ENCODE peak calls at places on chromosome 3, in four cellular contexts. One of them, this sample, is unnamed.

GRCh38 chr3:54857343-54857742 is 70.5 kb downstream of the LRTM1 start:
- DNase-seq in CD8-positive, alpha-beta T cell: no peak
- DNase-seq in psoas muscle: no peak
- DNase-seq in esophagus muscularis mucosa: no peak
- DNase-seq in this sample: no peak

GRCh38 chr3:136960838-136961836 is 3.4 kb downstream of the IL20RB start:
- DNase-seq in CD8-positive, alpha-beta T cell: no peak
- DNase-seq in psoas muscle: no peak
- DNase-seq in esophagus muscularis mucosa: no peak
- DNase-seq in this sample: no peak

GRCh38 chr3:112979244-112979832 is 4.4 kb upstream of the CD200R1 start:
- DNase-seq in CD8-positive, alpha-beta T cell: no peak
- DNase-seq in psoas muscle: no peak
- DNase-seq in esophagus muscularis mucosa: no peak
- DNase-seq in this sample: no peak

GRCh38 chr3:55623786-55624185 is 136.7 kb upstream of the WNT5A start:
- DNase-seq in CD8-positive, alpha-beta T cell: no peak
- DNase-seq in psoas muscle: no peak
- DNase-seq in esophagus muscularis mucosa: no peak
- DNase-seq in this sample: no peak

GRCh38 chr3:32045091-32045964 is 61.1 kb upstream of the GPD1L start:
- DNase-seq in CD8-positive, alpha-beta T cell: no peak
- DNase-seq in psoas muscle: no peak
- DNase-seq in esophagus muscularis mucosa: no peak
- DNase-seq in this sample: no peak

GRCh38 chr3:134721214-134721613 is 70.4 kb upstream of the KY start:
- DNase-seq in CD8-positive, alpha-beta T cell: no peak
- DNase-seq in psoas muscle: no peak
- DNase-seq in esophagus muscularis mucosa: no peak
- DNase-seq in this sample: no peak

GRCh38 chr3:33791477-33792166 is 6.8 kb upstream of the PDCD6IP start:
- DNase-seq in CD8-positive, alpha-beta T cell: no peak
- DNase-seq in psoas muscle: no peak
- DNase-seq in esophagus muscularis mucosa: no peak
- DNase-seq in this sample: no peak

GRCh38 chr3:38059148-38059547 is 20.1 kb downstream of the DLEC1 start:
- DNase-seq in CD8-positive, alpha-beta T cell: no peak
- DNase-seq in psoas muscle: no peak
- DNase-seq in esophagus muscularis mucosa: no peak
- DNase-seq in this sample: no peak

GRCh38 chr3:133857767-133858166 is 37.9 kb downstream of the RAB6B start:
- DNase-seq in CD8-positive, alpha-beta T cell: no peak
- DNase-seq in psoas muscle: no peak
- DNase-seq in esophagus muscularis mucosa: no peak
- DNase-seq in this sample: no peak

GRCh38 chr3:49108346-49108745 is 3.8 kb upstream of the QARS1 start:
- DNase-seq in CD8-positive, alpha-beta T cell: no peak
- DNase-seq in psoas muscle: no peak
- DNase-seq in esophagus muscularis mucosa: no peak
- DNase-seq in this sample: no peak
- H3K27ac ChIP-seq in CD8-positive, alpha-beta T cell: no peak overlapping the region
- H3K27ac ChIP-seq in psoas muscle: no peak overlapping the region
- H3K27ac ChIP-seq in esophagus muscularis mucosa: no peak overlapping the region
- H3K27ac ChIP-seq in this sample: no peak overlapping the region

GRCh38 chr3:99774467-99774866 is 43.2 kb upstream of the CMSS1 start:
- DNase-seq in CD8-positive, alpha-beta T cell: no peak
- DNase-seq in psoas muscle: no peak
- DNase-seq in esophagus muscularis mucosa: no peak
- DNase-seq in this sample: no peak

GRCh38 chr3:99776516-99777209 is 41.0 kb upstream of the CMSS1 start:
- DNase-seq in CD8-positive, alpha-beta T cell: no peak
- DNase-seq in psoas muscle: no peak
- DNase-seq in esophagus muscularis mucosa: no peak
- DNase-seq in this sample: no peak

GRCh38 chr3:99780749-99781148 is 36.9 kb upstream of the CMSS1 start:
- DNase-seq in CD8-positive, alpha-beta T cell: no peak
- DNase-seq in psoas muscle: no peak
- DNase-seq in esophagus muscularis mucosa: no peak
- DNase-seq in this sample: no peak

GRCh38 chr3:99777708-99778107 is 40.0 kb upstream of the CMSS1 start:
- DNase-seq in CD8-positive, alpha-beta T cell: no peak
- DNase-seq in psoas muscle: no peak
- DNase-seq in esophagus muscularis mucosa: no peak
- DNase-seq in this sample: no peak

DNA sequence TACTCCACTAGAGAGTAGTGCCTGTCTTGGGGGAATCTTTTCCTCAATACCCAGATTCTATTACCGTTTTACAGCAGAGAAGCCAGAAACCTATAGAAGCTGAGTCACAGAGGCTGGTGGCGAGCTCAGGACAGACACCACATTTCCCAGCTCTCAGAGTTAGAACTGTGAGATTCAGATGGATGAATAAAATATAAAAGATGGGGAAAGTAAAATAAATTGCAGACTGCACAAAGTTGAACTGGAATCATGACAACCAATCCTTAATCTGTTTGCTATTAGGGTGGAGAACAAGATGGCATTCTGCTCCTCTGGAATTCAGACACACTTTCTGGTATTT is 40.5 kb upstream of the CMSS1 start:
- DNase-seq in CD8-positive, alpha-beta T cell: no peak
- DNase-seq in psoas muscle: no peak
- DNase-seq in esophagus muscularis mucosa: no peak
- DNase-seq in this sample: no peak
- H3K27ac ChIP-seq in CD8-positive, alpha-beta T cell: no peak overlapping the region
- H3K27ac ChIP-seq in psoas muscle: no peak overlapping the region
- H3K27ac ChIP-seq in esophagus muscularis mucosa: no peak overlapping the region
- H3K27ac ChIP-seq in this sample: no peak overlapping the region

GRCh38 chr3:14703128-14703750 is 28.3 kb downstream of the C3orf20 start:
- DNase-seq in CD8-positive, alpha-beta T cell: no peak
- DNase-seq in psoas muscle: no peak
- DNase-seq in esophagus muscularis mucosa: no peak
- DNase-seq in this sample: no peak

GRCh38 chr3:14698601-14699244 is 23.8 kb downstream of the C3orf20 start:
- DNase-seq in CD8-positive, alpha-beta T cell: no peak
- DNase-seq in psoas muscle: no peak
- DNase-seq in esophagus muscularis mucosa: no peak
- DNase-seq in this sample: no peak

GRCh38 chr3:14700891-14701290 is 25.9 kb downstream of the C3orf20 start:
- DNase-seq in CD8-positive, alpha-beta T cell: no peak
- DNase-seq in psoas muscle: no peak
- DNase-seq in esophagus muscularis mucosa: no peak
- DNase-seq in this sample: no peak

GRCh38 chr3:14701676-14702075 is 26.7 kb downstream of the C3orf20 start:
- DNase-seq in CD8-positive, alpha-beta T cell: no peak
- DNase-seq in psoas muscle: no peak
- DNase-seq in esophagus muscularis mucosa: no peak
- DNase-seq in this sample: no peak

DNA sequence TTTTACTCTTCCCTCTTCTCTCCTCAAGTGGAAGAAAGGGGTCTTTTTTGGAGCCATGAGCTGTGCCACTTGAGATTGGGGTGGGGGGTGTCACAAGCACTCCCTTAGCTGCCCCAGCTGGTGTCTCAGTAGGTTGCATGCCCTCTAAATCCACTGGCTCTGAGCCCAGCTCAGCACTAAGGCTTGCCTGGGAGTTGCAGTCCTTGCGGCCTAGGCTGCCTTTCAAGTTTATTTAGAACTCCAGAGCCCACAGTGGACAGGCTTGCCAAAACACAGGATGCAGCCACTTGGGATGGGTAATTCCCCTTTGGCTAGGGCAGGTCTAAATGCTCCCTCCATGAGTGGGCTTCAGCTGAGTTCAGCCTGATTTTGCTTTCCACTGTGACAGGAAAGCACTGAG is 24.7 kb downstream of the C3orf20 start:
- DNase-seq in CD8-positive, alpha-beta T cell: no peak
- DNase-seq in psoas muscle: no peak
- DNase-seq in esophagus muscularis mucosa: no peak
- DNase-seq in this sample: no peak
- H3K27ac ChIP-seq in CD8-positive, alpha-beta T cell: no peak overlapping the region
- H3K27ac ChIP-seq in psoas muscle: no peak overlapping the region
- H3K27ac ChIP-seq in esophagus muscularis mucosa: no peak overlapping the region
- H3K27ac ChIP-seq in this sample: no peak overlapping the region

GRCh38 chr3:141294848-141295247 is 63.2 kb downstream of the PXYLP1 start:
- DNase-seq in CD8-positive, alpha-beta T cell: no peak
- DNase-seq in psoas muscle: no peak
- DNase-seq in esophagus muscularis mucosa: no peak
- DNase-seq in this sample: no peak

GRCh38 chr3:141292346-141293058 is 60.9 kb downstream of the PXYLP1 start:
- DNase-seq in CD8-positive, alpha-beta T cell: no peak
- DNase-seq in psoas muscle: no peak
- DNase-seq in esophagus muscularis mucosa: no peak
- DNase-seq in this sample: no peak

GRCh38 chr3:141291610-141292345 is 60.2 kb downstream of the PXYLP1 start:
- DNase-seq in CD8-positive, alpha-beta T cell: no peak
- DNase-seq in psoas muscle: no peak
- DNase-seq in esophagus muscularis mucosa: no peak
- DNase-seq in this sample: no peak

GRCh38 chr3:141289228-141289772 is 57.7 kb downstream of the PXYLP1 start:
- DNase-seq in CD8-positive, alpha-beta T cell: no peak
- DNase-seq in psoas muscle: no peak
- DNase-seq in esophagus muscularis mucosa: no peak
- DNase-seq in this sample: no peak

DNA sequence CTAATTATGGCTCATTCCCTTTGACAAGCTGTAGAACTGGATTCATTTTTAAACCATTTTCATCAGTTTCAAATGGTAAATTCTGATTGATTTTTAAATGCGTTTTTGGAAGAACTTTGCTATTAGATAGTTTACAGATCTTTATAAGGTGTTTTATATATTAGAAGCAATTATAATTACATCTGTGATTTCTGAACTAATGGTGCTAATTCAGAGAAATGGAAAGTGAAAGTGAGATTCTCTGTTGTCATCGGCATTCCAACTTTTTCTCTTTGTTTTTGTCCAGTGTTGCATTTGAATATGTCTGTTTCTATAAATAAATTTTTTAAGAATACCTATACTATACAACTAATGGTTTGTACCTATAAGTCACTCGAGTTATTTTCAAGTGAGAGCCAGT is 62.7 kb downstream of the PXYLP1 start:
- DNase-seq in CD8-positive, alpha-beta T cell: no peak
- DNase-seq in psoas muscle: no peak
- DNase-seq in esophagus muscularis mucosa: no peak
- DNase-seq in this sample: no peak
- H3K27ac ChIP-seq in CD8-positive, alpha-beta T cell: peak overlapping the region; percentile 39
- H3K27ac ChIP-seq in psoas muscle: no peak overlapping the region
- H3K27ac ChIP-seq in esophagus muscularis mucosa: peak overlapping the region; percentile 37
- H3K27ac ChIP-seq in this sample: no peak overlapping the region

GRCh38 chr3:179156170-179156569 is 8.0 kb downstream of the PIK3CA start:
- DNase-seq in CD8-positive, alpha-beta T cell: no peak
- DNase-seq in psoas muscle: no peak
- DNase-seq in esophagus muscularis mucosa: no peak
- DNase-seq in this sample: no peak
- H3K27ac ChIP-seq in CD8-positive, alpha-beta T cell: no peak overlapping the region
- H3K27ac ChIP-seq in psoas muscle: peak overlapping the region; percentile 41
- H3K27ac ChIP-seq in esophagus muscularis mucosa: no peak overlapping the region
- H3K27ac ChIP-seq in this sample: no peak overlapping the region

DNA sequence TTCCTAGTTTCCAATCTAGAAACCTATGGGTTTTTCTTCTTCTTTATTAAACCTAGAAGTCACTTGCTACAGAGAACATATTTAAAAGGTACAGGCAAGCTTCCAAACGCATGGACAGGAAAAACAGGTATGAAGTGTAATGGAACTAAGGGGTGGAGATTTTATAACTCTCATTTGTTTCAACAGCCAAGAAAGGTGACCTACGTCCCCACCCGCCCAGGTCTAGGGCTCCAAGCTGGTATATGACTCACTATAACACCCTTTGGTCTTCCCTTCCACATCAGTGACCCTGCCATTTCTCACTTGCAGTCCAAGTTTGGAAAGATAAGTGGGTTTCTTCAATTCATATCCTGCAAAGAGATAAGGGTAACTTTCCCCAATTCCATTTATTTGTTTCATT is 6.0 kb upstream of the LIPH start:
- DNase-seq in CD8-positive, alpha-beta T cell: no peak
- DNase-seq in psoas muscle: no peak
- DNase-seq in esophagus muscularis mucosa: no peak
- DNase-seq in this sample: no peak
- H3K27ac ChIP-seq in CD8-positive, alpha-beta T cell: no peak overlapping the region
- H3K27ac ChIP-seq in psoas muscle: no peak overlapping the region
- H3K27ac ChIP-seq in esophagus muscularis mucosa: no peak overlapping the region
- H3K27ac ChIP-seq in this sample: no peak overlapping the region

This sample was measured in aorta.